ENCODE peak calls at places on chromosomes 5 and 9, in ten cellular contexts. P is stomach, R is right atrium auricular region, K is heart left ventricle, D is HepG2, X is right lobe of liver, Y is body of pancreas, C is adipocyte, F is astrocyte, A is IMR-90. I is an unnamed sample. For H3K36me3, the result is how much of the 10 kb centered on the place peaks cover.

GRCh38 chr9:2023042-2023441 is 7.9 kb downstream of the SMARCA2 start:
- DNase-seq in K (peak), D (no peak), A (no peak), Y (no peak), P (no peak), F (no peak), C (no peak), R (no peak), X (no peak), I (no peak)

GRCh38 chr9:127899200-127899943 is at the start of gene ST6GALNAC6:
- DNase-seq in C (peak), K (peak), X (peak), A (peak), F (peak), D (no peak), P (peak), R (no peak), Y (peak), I (peak)

GRCh38 chr9:116329470-116329869 is 175.9 kb downstream of the PAPPA start:
- DNase-seq in F (no peak), D (no peak), X (no peak), K (no peak), A (no peak), C (no peak), P (no peak), Y (no peak), R (no peak), I (no peak)

GRCh38 chr5:54514841-54515432 is 2.6 kb upstream of the SNX18 start:
- DNase-seq in K (no peak), C (peak), X (no peak), R (no peak), Y (no peak), D (no peak), F (peak), P (no peak), A (peak), I (no peak)

GRCh38 chr5:55771175-55771655 is 33.4 kb downstream of the DDX4 start:
- DNase-seq in X (no peak), C (no peak), P (no peak), D (no peak), R (no peak), K (no peak), A (no peak), F (no peak), Y (no peak), I (no peak)

GRCh38 chr9:90307177-90307833 is 335.3 kb downstream of the DIRAS2 start:
- DNase-seq in R (no peak), K (no peak), A (no peak), F (peak), Y (peak), C (no peak), D (no peak), P (no peak), X (no peak), I (no peak)

GRCh38 chr5:143920772-143921171 is 108.8 kb downstream of the HMHB1 start:
- DNase-seq in X (no peak), C (no peak), K (no peak), Y (no peak), D (no peak), R (no peak), A (peak), F (peak), P (no peak), I (no peak)

GRCh38 chr5:133612021-133612860 is at the start of gene FSTL4:
- DNase-seq in Y (peak), A (no peak), C (peak), F (no peak), P (peak), D (no peak), X (peak), R (no peak), K (no peak), I (no peak)

GRCh38 chr5:59799668-59800374 is 93.7 kb downstream of the PDE4D start:
- DNase-seq in A (peak), X (no peak), R (no peak), D (peak), K (no peak), P (no peak), C (peak), Y (no peak), F (peak), I (no peak)

GRCh38 chr9:2622361-2623045 is 916 bp downstream of the VLDLR start:
- DNase-seq in C (peak), F (no peak), A (peak), Y (peak), X (peak), K (peak), P (peak), D (no peak), R (no peak), I (no peak)

GRCh38 chr5:149421834-149422233 is 42.7 kb upstream of the IL17B start:
- DNase-seq in D (no peak), P (no peak), X (no peak), Y (no peak), K (no peak), C (peak), F (no peak), A (peak), R (no peak), I (no peak)

GRCh38 chr5:77430726-77431125 is 61.4 kb downstream of the WDR41 start:
- DNase-seq in D (no peak), Y (no peak), R (no peak), X (no peak), K (no peak), C (peak), P (no peak), F (peak), A (peak), I (no peak)

GRCh38 chr5:83069406-83069805 is 7.8 kb downstream of the TMEM167A start:
- DNase-seq in F (no peak), R (no peak), K (no peak), X (no peak), A (peak), D (no peak), Y (no peak), P (no peak), C (no peak), I (no peak)

GRCh38 chr5:159132429-159133040 is 32.8 kb upstream of the EBF1 start:
- DNase-seq in A (no peak), K (no peak), R (no peak), P (no peak), C (no peak), X (no peak), Y (no peak), F (no peak), D (no peak), I (no peak)

GRCh38 chr9:109232449-109232848 is 65.4 kb upstream of the FRRS1L start:
- DNase-seq in C (peak), X (no peak), D (no peak), R (no peak), F (peak), A (peak), Y (no peak), K (no peak), P (no peak), I (no peak)

GRCh38 chr5:122908662-122909061 is 63.2 kb downstream of the SNX24 start:
- DNase-seq in P (no peak), A (no peak), F (peak), Y (no peak), D (no peak), K (no peak), C (peak), X (no peak), R (no peak), I (no peak)

GRCh38 chr9:128818839-128819715 is 777 bp downstream of the ENDOG start:
- DNase-seq in R (no peak), X (peak), F (no peak), P (peak), K (peak), A (no peak), Y (peak), C (peak), D (no peak), I (no peak)

GRCh38 chr9:92407818-92408217 is 3.4 kb upstream of the OGN start:
- DNase-seq in F (no peak), X (no peak), R (no peak), A (no peak), C (no peak), D (no peak), P (no peak), Y (no peak), K (no peak), I (no peak)

GRCh38 chr5:150208187-150209015 is 18.5 kb downstream of the SLC6A7 start:
- DNase-seq in K (no peak), P (no peak), X (no peak), D (no peak), Y (no peak), R (no peak), F (peak), C (peak), A (peak), I (no peak)

GRCh38 chr5:177329883-177330282 is 18.2 kb upstream of the MXD3 start:
- DNase-seq in P (no peak), A (no peak), C (no peak), R (no peak), X (no peak), D (no peak), Y (peak), F (no peak), K (no peak), I (no peak)

GRCh38 chr5:105587963-105588662 is 2025.5 kb upstream of the NUDT12 start:
- DNase-seq in K (no peak), D (no peak), Y (no peak), P (no peak), R (no peak), C (no peak), F (no peak), A (no peak), X (no peak), I (no peak)

GRCh38 chr9:34796924-34797323 is 87.0 kb upstream of the CCL21 start:
- DNase-seq in D (no peak), F (no peak), X (no peak), R (no peak), C (no peak), A (no peak), P (no peak), Y (no peak), K (no peak), I (no peak)

GRCh38 chr9:86600977-86601376 is 246.8 kb upstream of the TUT7 start:
- DNase-seq in Y (no peak), C (no peak), F (no peak), A (no peak), K (no peak), X (no peak), R (no peak), D (no peak), P (no peak), I (no peak)

GRCh38 chr5:2163457-2163856 is 280.7 kb upstream of the IRX4 start:
- DNase-seq in K (no peak), Y (no peak), C (no peak), X (no peak), P (no peak), A (no peak), R (no peak), F (no peak), D (no peak), I (no peak)

GRCh38 chr9:99309540-99309939 is 87.5 kb downstream of the SEC61B start:
- DNase-seq in A (no peak), X (no peak), P (no peak), K (no peak), C (no peak), R (no peak), D (no peak), F (no peak), Y (no peak), I (no peak)

GRCh38 chr5:40429258-40430111 is 250.2 kb upstream of the PTGER4 start:
- DNase-seq in X (no peak), Y (no peak), K (peak), F (no peak), R (no peak), D (no peak), A (peak), C (no peak), P (no peak), I (peak)

GRCh38 chr5:21919417-21920022 is 933.6 kb downstream of the CDH12 start:
- DNase-seq in D (peak), A (peak), P (no peak), X (no peak), K (no peak), F (peak), Y (no peak), R (no peak), C (peak), I (no peak)

GRCh38 chr5:151924564-151925395 is at the start of gene GLRA1:
- DNase-seq in R (no peak), F (peak), X (peak), D (peak), K (peak), A (peak), P (peak), C (peak), Y (peak), I (no peak)

GRCh38 chr5:127001621-127002296 is 28.6 kb downstream of the MARCHF3 start:
- DNase-seq in A (peak), F (peak), Y (no peak), K (no peak), R (no peak), C (peak), X (no peak), D (no peak), P (no peak), I (no peak)

GRCh38 chr5:56183507-56183906 is 49.6 kb downstream of the ANKRD55 start:
- DNase-seq in P (no peak), Y (no peak), D (peak), A (peak), K (no peak), R (no peak), C (peak), X (no peak), F (peak), I (no peak)

GRCh38 chr5:91794856-91795548 is 411.9 kb upstream of the ARRDC3 start:
- DNase-seq in A (no peak), X (no peak), D (peak), P (no peak), F (no peak), K (no peak), Y (no peak), R (no peak), C (peak), I (no peak)

GRCh38 chr5:147689436-147689835 is 93.1 kb downstream of the JAKMIP2 start:
- DNase-seq in K (no peak), P (no peak), D (no peak), Y (no peak), R (no peak), X (no peak), C (peak), A (no peak), F (peak), I (no peak)

GRCh38 chr5:58077387-58077786 is 382.5 kb downstream of the PLK2 start:
- DNase-seq in X (no peak), R (no peak), P (no peak), A (no peak), Y (no peak), C (no peak), K (no peak), D (no peak), F (no peak), I (no peak)

GRCh38 chr5:143024227-143024920 is 254.2 kb downstream of the ARHGAP26 start:
- DNase-seq in A (no peak), K (no peak), P (no peak), Y (no peak), R (no peak), F (no peak), D (no peak), X (no peak), C (no peak), I (no peak)

GRCh38 chr9:95815153-95815552 is 60.3 kb upstream of the ERCC6L2 start:
- DNase-seq in D (no peak), Y (no peak), C (no peak), R (no peak), K (no peak), A (peak), F (peak), P (no peak), X (no peak), I (no peak)

GRCh38 chr9:20023237-20023928 is 234.5 kb upstream of the SLC24A2 start:
- DNase-seq in P (no peak), X (no peak), F (no peak), C (no peak), A (no peak), K (no peak), Y (no peak), D (no peak), R (no peak), I (no peak)

GRCh38 chr9:136799854-136800657 is 3.9 kb downstream of the CCDC183 start:
- DNase-seq in Y (peak), K (peak), X (peak), F (no peak), C (peak), R (no peak), D (peak), A (peak), P (peak), I (no peak)

GRCh38 chr9:136796238-136796774 is at the start of gene CCDC183:
- DNase-seq in D (no peak), R (no peak), C (no peak), X (no peak), K (no peak), Y (no peak), P (no peak), A (no peak), F (no peak), I (no peak)

GRCh38 chr9:136798708-136799078 is 2.6 kb downstream of the CCDC183 start:
- DNase-seq in A (no peak), D (no peak), Y (no peak), P (no peak), K (peak), C (no peak), R (no peak), F (no peak), X (no peak), I (no peak)

GRCh38 chr9:136802321-136802720 is 5.4 kb upstream of the RABL6 start:
- DNase-seq in K (no peak), A (no peak), F (no peak), D (no peak), C (no peak), Y (no peak), X (no peak), R (no peak), P (no peak), I (no peak)

DNA sequence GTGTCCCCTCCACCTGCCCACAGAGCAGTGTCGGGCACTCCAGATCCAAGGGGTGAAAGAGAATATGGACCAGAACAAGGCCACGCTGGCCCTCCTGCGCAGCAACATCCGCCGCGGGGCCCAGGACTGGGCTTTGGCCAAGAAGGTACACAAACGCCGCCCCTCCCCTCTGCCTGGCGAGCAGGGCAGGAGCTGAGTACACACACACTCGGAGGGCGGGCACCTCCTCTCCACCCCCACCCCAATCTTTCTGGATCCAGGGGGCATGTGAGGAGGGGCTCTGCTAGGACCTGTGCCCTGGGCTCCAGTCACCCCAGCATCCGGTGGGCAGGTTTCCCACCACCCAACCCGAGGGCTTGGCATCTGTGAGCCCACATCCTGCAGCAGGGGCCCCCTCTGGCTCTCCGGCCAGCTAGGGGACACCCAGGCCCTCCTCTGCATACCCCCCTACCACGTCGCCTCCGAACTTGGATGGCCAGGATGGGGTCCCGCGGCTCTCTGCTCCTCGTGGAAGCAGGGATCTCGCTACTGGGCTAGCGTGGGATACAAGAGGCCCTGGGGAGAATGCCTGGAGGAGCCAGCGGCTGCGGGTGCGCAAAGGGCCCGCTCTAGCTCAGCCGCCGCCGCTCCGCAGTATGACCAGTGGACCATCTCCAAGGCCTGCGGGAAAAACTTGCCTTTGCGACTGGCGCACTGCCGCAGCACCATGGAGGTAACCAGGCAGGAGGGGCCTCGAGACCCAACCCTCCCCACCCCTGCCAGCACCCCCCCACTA is 3.1 kb downstream of the CCDC183 start:
- DNase-seq in F (no peak), X (peak), K (no peak), C (no peak), A (no peak), R (no peak), P (peak), D (peak), Y (peak), I (no peak)
- H3K4me3 ChIP-seq in F (no peak), X (peak), K (peak), C (no peak), A (no peak), R (peak), P (peak), D (peak), Y (peak), I (peak)

DNA sequence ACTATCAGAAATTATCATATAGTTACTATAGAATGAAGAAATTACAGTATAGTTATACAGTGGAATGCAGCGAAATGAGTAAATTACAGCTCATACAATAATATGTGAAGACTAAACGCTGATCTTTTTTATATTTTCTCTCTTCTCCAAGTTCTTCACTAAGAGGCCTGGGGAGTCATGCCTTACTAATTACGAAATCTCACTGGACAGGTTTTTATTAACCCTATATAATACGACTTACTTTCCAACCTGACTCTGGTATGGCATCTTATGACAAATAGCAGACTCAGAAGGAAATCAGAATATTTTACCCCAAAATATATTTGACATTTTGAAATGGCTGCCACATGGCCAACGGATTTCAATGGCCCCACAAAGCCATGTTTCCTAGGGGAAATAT is 9.1 kb downstream of the CARNMT1 start:
- DNase-seq in D (no peak), K (no peak), C (no peak), P (no peak), A (no peak), Y (no peak), X (no peak), F (no peak), R (no peak), I (no peak)
- H3K36me3 ChIP-seq in D (under half), K (under half), C (under half), P (under half), A (under half), Y (under half), X (under half), F (under half), R (under half), I (under half)

DNA sequence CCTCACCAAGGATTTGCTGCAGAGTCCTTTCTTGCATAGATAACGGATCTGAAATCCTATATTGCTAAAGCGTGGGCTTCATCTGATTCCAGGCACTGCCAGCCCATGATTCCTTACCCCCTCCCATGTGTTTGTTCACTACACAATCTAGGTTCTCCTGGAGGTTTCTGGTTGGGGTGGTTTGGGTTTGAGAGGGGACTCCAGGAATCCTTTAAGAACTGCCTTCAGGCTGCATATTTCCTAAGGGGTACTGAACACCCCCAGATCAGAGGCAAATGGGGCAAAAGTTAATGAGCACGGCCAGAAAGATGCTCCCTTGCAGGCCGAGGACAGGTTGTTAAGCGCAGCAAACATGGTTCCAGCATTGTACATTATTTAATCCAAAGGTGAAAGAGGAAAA is 9.8 kb downstream of the NR2F1 start:
- DNase-seq in X (no peak), Y (no peak), R (no peak), A (no peak), C (no peak), F (no peak), K (no peak), P (no peak), D (no peak), I (no peak)
- H3K4me3 ChIP-seq in X (no peak), Y (no peak), R (no peak), A (no peak), C (no peak), F (no peak), K (no peak), P (no peak), D (no peak), I (no peak)

DNA sequence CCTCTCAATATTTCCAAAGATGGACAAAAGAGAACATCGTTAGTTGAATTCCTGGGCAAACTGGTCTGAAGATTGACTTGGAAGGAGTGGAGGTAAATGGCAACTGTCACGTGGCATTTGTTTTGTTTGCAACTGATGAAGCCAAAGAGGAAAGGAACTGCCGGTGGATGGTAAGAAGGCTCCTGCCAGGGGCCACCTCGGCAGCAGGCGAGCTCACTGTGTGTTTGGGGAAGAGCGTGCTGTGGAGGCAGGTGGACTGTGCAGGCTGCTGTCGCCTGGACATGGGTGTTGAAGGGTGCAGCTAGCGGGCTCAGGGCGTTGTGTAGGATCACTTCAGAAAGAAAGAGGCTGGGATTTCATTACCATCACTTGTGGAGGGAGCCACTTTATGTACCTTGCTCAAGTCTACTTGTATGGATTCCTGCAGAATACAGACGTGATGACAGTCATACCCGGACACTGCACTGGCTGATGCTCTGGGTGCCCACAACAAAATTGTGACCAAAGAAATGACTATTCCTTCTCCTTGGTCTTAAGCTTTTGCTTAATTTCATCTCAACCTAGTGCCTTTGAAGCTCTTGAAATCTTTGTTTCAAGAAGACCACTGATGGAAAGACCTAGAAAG is 72.7 kb downstream of the MAP1B start:
- DNase-seq in X (no peak), Y (no peak), C (no peak), P (no peak), F (no peak), D (no peak), A (no peak), K (no peak), R (no peak), I (no peak)
- H3K36me3 ChIP-seq in X (under half), Y (under half), C (under half), P (under half), F (under half), D (under half), A (under half), K (under half), R (under half), I (under half)

I was measured in tibial artery.